ENCODE peak calls at places on chromosomes 12 and 14, in eight cellular contexts. One of them, this sample, is unnamed.

GRCh38 chr12:12498210-12498609 is 64.5 kb downstream of the DUSP16 start:
- DNase-seq in PC-9: no peak
- DNase-seq in PC-3: no peak
- DNase-seq in GM23248: no peak
- DNase-seq in GM23338: no peak
- DNase-seq in trophoblast cell: peak; percentile 81
- DNase-seq in neural progenitor cell: no peak
- DNase-seq in GM12878: no peak
- DNase-seq in this sample: no peak

GRCh38 chr14:33555710-33556350 is 395.0 kb downstream of the EGLN3 start:
- DNase-seq in neural progenitor cell: no peak
- DNase-seq in trophoblast cell: no peak
- DNase-seq in PC-9: no peak
- DNase-seq in PC-3: no peak
- DNase-seq in GM23248: no peak
- DNase-seq in GM12878: no peak
- DNase-seq in GM23338: no peak
- DNase-seq in this sample: peak; percentile 46

GRCh38 chr14:103110681-103111296 is 12.5 kb upstream of the TNFAIP2 start:
- DNase-seq in GM23248: no peak
- DNase-seq in GM12878: no peak
- DNase-seq in GM23338: peak; percentile 60
- DNase-seq in PC-3: no peak
- DNase-seq in PC-9: peak; percentile 93
- DNase-seq in neural progenitor cell: no peak
- DNase-seq in trophoblast cell: peak; percentile 41
- DNase-seq in this sample: no peak

GRCh38 chr12:130818381-130819247 is 20.4 kb downstream of the STX2 start:
- DNase-seq in GM12878: peak; percentile 28
- DNase-seq in trophoblast cell: peak; percentile 79
- DNase-seq in neural progenitor cell: peak; percentile 85
- DNase-seq in PC-9: no peak
- DNase-seq in PC-3: peak; percentile 87
- DNase-seq in GM23338: peak; percentile 84
- DNase-seq in GM23248: peak; percentile 62
- DNase-seq in this sample: peak; percentile 7

GRCh38 chr12:16198884-16199283 is 78.6 kb downstream of the SLC15A5 start:
- DNase-seq in PC-9: no peak
- DNase-seq in trophoblast cell: no peak
- DNase-seq in PC-3: no peak
- DNase-seq in GM23338: peak; percentile 54
- DNase-seq in GM23248: no peak
- DNase-seq in GM12878: peak; percentile 39
- DNase-seq in neural progenitor cell: peak; percentile 53
- DNase-seq in this sample: no peak

GRCh38 chr14:59920378-59920683 is 387 bp downstream of the LRRC9 start:
- DNase-seq in GM23248: no peak
- DNase-seq in PC-3: no peak
- DNase-seq in GM12878: no peak
- DNase-seq in GM23338: no peak
- DNase-seq in neural progenitor cell: no peak
- DNase-seq in trophoblast cell: no peak
- DNase-seq in PC-9: no peak
- DNase-seq in this sample: peak; percentile 3

GRCh38 chr12:101552277-101552676 is 42.5 kb upstream of the MYBPC1 start:
- DNase-seq in trophoblast cell: peak; percentile 92
- DNase-seq in PC-3: peak; percentile 20
- DNase-seq in GM12878: no peak
- DNase-seq in PC-9: no peak
- DNase-seq in GM23338: no peak
- DNase-seq in neural progenitor cell: no peak
- DNase-seq in GM23248: peak; percentile 61
- DNase-seq in this sample: peak; percentile 96

GRCh38 chr12:27852742-27853141 is 72.7 kb upstream of the MANSC4 start:
- DNase-seq in PC-9: no peak
- DNase-seq in GM23338: no peak
- DNase-seq in trophoblast cell: no peak
- DNase-seq in GM23248: no peak
- DNase-seq in neural progenitor cell: no peak
- DNase-seq in PC-3: no peak
- DNase-seq in GM12878: no peak
- DNase-seq in this sample: no peak

GRCh38 chr12:89166525-89166934 is 185.8 kb downstream of the DUSP6 start:
- DNase-seq in trophoblast cell: peak; percentile 53
- DNase-seq in GM23248: peak; percentile 62
- DNase-seq in GM12878: peak; percentile 43
- DNase-seq in GM23338: no peak
- DNase-seq in PC-3: peak; percentile 53
- DNase-seq in neural progenitor cell: no peak
- DNase-seq in PC-9: no peak
- DNase-seq in this sample: peak; percentile 68

GRCh38 chr12:4256043-4256826 is 17.3 kb upstream of the CCND2 start:
- DNase-seq in PC-3: no peak
- DNase-seq in GM23248: no peak
- DNase-seq in neural progenitor cell: no peak
- DNase-seq in PC-9: no peak
- DNase-seq in GM12878: no peak
- DNase-seq in GM23338: no peak
- DNase-seq in trophoblast cell: no peak
- DNase-seq in this sample: no peak

GRCh38 chr12:46152456-46152855 is 116.4 kb downstream of the SLC38A1 start:
- DNase-seq in GM12878: no peak
- DNase-seq in PC-9: no peak
- DNase-seq in trophoblast cell: no peak
- DNase-seq in GM23248: no peak
- DNase-seq in PC-3: no peak
- DNase-seq in neural progenitor cell: peak; percentile 12
- DNase-seq in GM23338: no peak
- DNase-seq in this sample: no peak
- H2AFZ ChIP-seq in GM12878: no peak overlapping the region
- H2AFZ ChIP-seq in PC-9: no peak overlapping the region
- H2AFZ ChIP-seq in trophoblast cell: no peak overlapping the region
- H2AFZ ChIP-seq in GM23248: peak overlapping the region; percentile 72
- H2AFZ ChIP-seq in PC-3: no peak overlapping the region
- H2AFZ ChIP-seq in neural progenitor cell: no peak overlapping the region
- H2AFZ ChIP-seq in GM23338: no peak overlapping the region
- H2AFZ ChIP-seq in this sample: no peak overlapping the region

DNA sequence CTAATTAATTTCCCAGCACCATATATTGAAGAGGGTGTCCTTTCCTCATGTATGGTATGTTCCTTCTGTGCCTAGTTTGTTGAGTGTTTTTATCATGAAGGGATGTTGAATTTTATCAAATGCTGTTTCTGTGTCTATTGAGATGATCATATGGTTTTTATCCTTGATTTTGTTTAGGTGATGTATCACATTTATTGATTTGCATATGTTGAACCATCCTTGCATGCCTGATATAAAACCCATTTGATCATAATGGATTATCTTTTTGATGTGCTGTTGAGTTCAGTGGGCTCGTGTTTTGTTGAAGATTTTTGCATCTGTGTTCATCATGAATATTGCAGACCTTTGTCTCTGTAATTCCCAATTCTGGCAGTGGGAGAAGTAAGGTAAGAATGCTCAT is 44.6 kb downstream of the RASSF8 start:
- DNase-seq in GM23248: no peak
- DNase-seq in trophoblast cell: no peak
- DNase-seq in PC-3: no peak
- DNase-seq in PC-9: no peak
- DNase-seq in GM12878: no peak
- DNase-seq in neural progenitor cell: no peak
- DNase-seq in GM23338: no peak
- DNase-seq in this sample: no peak
- H3K79me2 ChIP-seq in GM23248: peaks cover 100% of the 10 kb centered on the region
- H3K79me2 ChIP-seq in trophoblast cell: no peaks in the 10 kb centered on the region
- H3K79me2 ChIP-seq in PC-3: peaks cover 74% of the 10 kb centered on the region
- H3K79me2 ChIP-seq in PC-9: peaks cover 31% of the 10 kb centered on the region
- H3K79me2 ChIP-seq in GM12878: no peaks in the 10 kb centered on the region
- H3K79me2 ChIP-seq in neural progenitor cell: peaks cover 100% of the 10 kb centered on the region
- H3K79me2 ChIP-seq in GM23338: peaks cover 61% of the 10 kb centered on the region
- H3K79me2 ChIP-seq in this sample: peaks cover 34% of the 10 kb centered on the region

GRCh38 chr12:104275689-104276088 is 27.9 kb upstream of the EID3 start:
- DNase-seq in PC-9: no peak
- DNase-seq in GM23338: no peak
- DNase-seq in GM23248: no peak
- DNase-seq in neural progenitor cell: no peak
- DNase-seq in PC-3: peak; percentile 95
- DNase-seq in trophoblast cell: no peak
- DNase-seq in GM12878: no peak
- DNase-seq in this sample: no peak
- H3K4me3 ChIP-seq in PC-9: peak overlapping the region; percentile 59
- H3K4me3 ChIP-seq in GM23338: no peak overlapping the region
- H3K4me3 ChIP-seq in GM23248: no peak overlapping the region
- H3K4me3 ChIP-seq in neural progenitor cell: no peak overlapping the region
- H3K4me3 ChIP-seq in PC-3: peak overlapping the region; percentile 64
- H3K4me3 ChIP-seq in trophoblast cell: no peak overlapping the region
- H3K4me3 ChIP-seq in GM12878: peak overlapping the region; percentile 40
- H3K4me3 ChIP-seq in this sample: no peak overlapping the region

GRCh38 chr14:101835566-101835965 is 74.1 kb downstream of the PPP2R5C start:
- DNase-seq in GM23248: no peak
- DNase-seq in PC-9: no peak
- DNase-seq in PC-3: no peak
- DNase-seq in GM23338: no peak
- DNase-seq in neural progenitor cell: no peak
- DNase-seq in trophoblast cell: no peak
- DNase-seq in GM12878: no peak
- DNase-seq in this sample: no peak

GRCh38 chr14:101838476-101838875 is 77.0 kb downstream of the PPP2R5C start:
- DNase-seq in trophoblast cell: no peak
- DNase-seq in neural progenitor cell: no peak
- DNase-seq in GM23248: no peak
- DNase-seq in GM23338: no peak
- DNase-seq in GM12878: no peak
- DNase-seq in PC-9: no peak
- DNase-seq in PC-3: no peak
- DNase-seq in this sample: no peak

GRCh38 chr14:101834387-101835165 is 73.1 kb downstream of the PPP2R5C start:
- DNase-seq in PC-9: peak; percentile 71
- DNase-seq in GM23248: peak; percentile 19
- DNase-seq in PC-3: peak; percentile 34
- DNase-seq in trophoblast cell: no peak
- DNase-seq in GM12878: no peak
- DNase-seq in GM23338: no peak
- DNase-seq in neural progenitor cell: no peak
- DNase-seq in this sample: peak; percentile 63

GRCh38 chr14:101835166-101835557 is 73.7 kb downstream of the PPP2R5C start:
- DNase-seq in PC-9: no peak
- DNase-seq in PC-3: peak; percentile 57
- DNase-seq in GM23248: peak; percentile 41
- DNase-seq in trophoblast cell: no peak
- DNase-seq in neural progenitor cell: no peak
- DNase-seq in GM12878: no peak
- DNase-seq in GM23338: no peak
- DNase-seq in this sample: peak; percentile 52

GRCh38 chr14:101836131-101836530 is 74.6 kb downstream of the PPP2R5C start:
- DNase-seq in PC-3: no peak
- DNase-seq in GM23248: peak; percentile 77
- DNase-seq in trophoblast cell: no peak
- DNase-seq in neural progenitor cell: no peak
- DNase-seq in GM12878: no peak
- DNase-seq in GM23338: no peak
- DNase-seq in PC-9: no peak
- DNase-seq in this sample: peak; percentile 54
- H2AFZ ChIP-seq in PC-3: no peak overlapping the region
- H2AFZ ChIP-seq in GM23248: no peak overlapping the region
- H2AFZ ChIP-seq in trophoblast cell: no peak overlapping the region
- H2AFZ ChIP-seq in neural progenitor cell: no peak overlapping the region
- H2AFZ ChIP-seq in GM12878: no peak overlapping the region
- H2AFZ ChIP-seq in GM23338: no peak overlapping the region
- H2AFZ ChIP-seq in PC-9: no peak overlapping the region
- H2AFZ ChIP-seq in this sample: no peak overlapping the region

GRCh38 chr14:81211844-81212243 is 8.9 kb downstream of the GTF2A1 start:
- DNase-seq in trophoblast cell: peak; percentile 37
- DNase-seq in GM12878: no peak
- DNase-seq in neural progenitor cell: peak; percentile 30
- DNase-seq in PC-9: no peak
- DNase-seq in GM23248: peak; percentile 60
- DNase-seq in PC-3: peak; percentile 38
- DNase-seq in GM23338: peak; percentile 27
- DNase-seq in this sample: peak; percentile 54
- H3K79me2 ChIP-seq in trophoblast cell: no peaks in the 10 kb centered on the region
- H3K79me2 ChIP-seq in GM12878: peaks cover 22% of the 10 kb centered on the region
- H3K79me2 ChIP-seq in neural progenitor cell: peaks cover 100% of the 10 kb centered on the region
- H3K79me2 ChIP-seq in PC-9: peaks cover 44% of the 10 kb centered on the region
- H3K79me2 ChIP-seq in GM23248: peaks cover 100% of the 10 kb centered on the region
- H3K79me2 ChIP-seq in PC-3: peaks cover 52% of the 10 kb centered on the region
- H3K79me2 ChIP-seq in GM23338: peaks cover 100% of the 10 kb centered on the region
- H3K79me2 ChIP-seq in this sample: peaks cover 29% of the 10 kb centered on the region

GRCh38 chr12:32666510-32666909 is 12.6 kb upstream of the DNM1L start:
- DNase-seq in GM23338: no peak
- DNase-seq in GM12878: no peak
- DNase-seq in GM23248: no peak
- DNase-seq in trophoblast cell: peak; percentile 24
- DNase-seq in PC-9: no peak
- DNase-seq in neural progenitor cell: no peak
- DNase-seq in PC-3: peak; percentile 73
- DNase-seq in this sample: peak; percentile 22
- H3K4me3 ChIP-seq in GM23338: no peak overlapping the region
- H3K4me3 ChIP-seq in GM12878: no peak overlapping the region
- H3K4me3 ChIP-seq in GM23248: no peak overlapping the region
- H3K4me3 ChIP-seq in trophoblast cell: no peak overlapping the region
- H3K4me3 ChIP-seq in PC-9: no peak overlapping the region
- H3K4me3 ChIP-seq in neural progenitor cell: no peak overlapping the region
- H3K4me3 ChIP-seq in PC-3: peak overlapping the region; percentile 73
- H3K4me3 ChIP-seq in this sample: no peak overlapping the region

GRCh38 chr14:70821581-70821915 is 12.2 kb upstream of the MAP3K9 start:
- DNase-seq in PC-9: no peak
- DNase-seq in GM12878: no peak
- DNase-seq in GM23338: peak; percentile 62
- DNase-seq in PC-3: no peak
- DNase-seq in GM23248: no peak
- DNase-seq in trophoblast cell: no peak
- DNase-seq in neural progenitor cell: no peak
- DNase-seq in this sample: no peak
- H2AFZ ChIP-seq in PC-9: peak overlapping the region; percentile 92
- H2AFZ ChIP-seq in GM12878: peak overlapping the region; percentile 66
- H2AFZ ChIP-seq in GM23338: peak overlapping the region; percentile 92
- H2AFZ ChIP-seq in PC-3: peak overlapping the region; percentile 96
- H2AFZ ChIP-seq in GM23248: peak overlapping the region; percentile 87
- H2AFZ ChIP-seq in trophoblast cell: peak overlapping the region; percentile 55
- H2AFZ ChIP-seq in neural progenitor cell: peak overlapping the region; percentile 92
- H2AFZ ChIP-seq in this sample: peak overlapping the region; percentile 70